ENCODE peak calls at places on chromosome 16, in ten cellular contexts. J is psoas muscle, X is DND-41, T is ovary, S is cardiac muscle cell, W is A549, N is brain microvascular endothelial cell, C is retinal pigment epithelial cell, E is GM23338, Y is transverse colon. V is an unnamed sample.
A peak's percentile ranks its signal among the peaks of the same experiment; 100 is the strongest.

GRCh38 chr16:57562669-57563486 is 20.4 kb downstream of the ADGRG5 start:
- DNase-seq in J (no peak), X (no peak), T (no peak), S (no peak), W (no peak), N (no peak), C (no peak), E (no peak), Y (no peak), V (no peak)

GRCh38 chr16:71426069-71426879 is 15.6 kb downstream of the TLE7 start:
- DNase-seq in J (no peak), X (no peak), T (peak; percentile 80), S (peak; percentile 56), W (peak; percentile 98), N (peak; percentile 94), C (peak; percentile 66), E (peak; percentile 95), Y (peak; percentile 23), V (peak; percentile 98)

GRCh38 chr16:27222499-27223225 is 19.3 kb downstream of the KDM8 start:
- DNase-seq in J (peak; percentile 60), X (no peak), T (no peak), S (peak; percentile 30), W (no peak), N (no peak), C (no peak), E (no peak), Y (peak; percentile 29), V (no peak)

GRCh38 chr16:27242868-27243590 is 25.5 kb downstream of the NSMCE1 start:
- DNase-seq in J (no peak), X (peak; percentile 52), T (peak; percentile 25), S (peak; percentile 61), W (peak; percentile 78), N (peak; percentile 99), C (peak; percentile 92), E (peak; percentile 33), Y (no peak), V (peak; percentile 53)

GRCh38 chr16:4059969-4060368 is 56.3 kb downstream of the ADCY9 start:
- DNase-seq in J (no peak), X (no peak), T (no peak), S (no peak), W (no peak), N (no peak), C (no peak), E (no peak), Y (no peak), V (no peak)

GRCh38 chr16:30184430-30185140 is 1.2 kb downstream of the CORO1A start:
- DNase-seq in J (no peak), X (peak; percentile 50), T (peak; percentile 21), S (no peak), W (no peak), N (no peak), C (no peak), E (peak; percentile 6), Y (peak; percentile 54), V (peak; percentile 47)

GRCh38 chr16:56340864-56341365 is 84.4 kb downstream of the AMFR start:
- DNase-seq in J (no peak), X (no peak), T (no peak), S (no peak), W (no peak), N (no peak), C (no peak), E (no peak), Y (no peak), V (no peak)

GRCh38 chr16:77581706-77582105 is 140.6 kb upstream of the NUDT7 start:
- DNase-seq in J (no peak), X (no peak), T (no peak), S (no peak), W (no peak), N (no peak), C (no peak), E (no peak), Y (no peak), V (no peak)

GRCh38 chr16:77618951-77619350 is 103.4 kb upstream of the NUDT7 start:
- DNase-seq in J (no peak), X (no peak), T (no peak), S (no peak), W (no peak), N (no peak), C (no peak), E (no peak), Y (no peak), V (no peak)

GRCh38 chr16:80631581-80631980 is 90.8 kb downstream of the DYNLRB2 start:
- DNase-seq in J (no peak), X (no peak), T (no peak), S (no peak), W (no peak), N (peak; percentile 67), C (no peak), E (no peak), Y (no peak), V (no peak)

GRCh38 chr16:8751481-8752311 is 45.7 kb downstream of the TMEM186 start:
- DNase-seq in J (no peak), X (no peak), T (no peak), S (no peak), W (peak; percentile 39), N (peak; percentile 57), C (peak; percentile 20), E (peak; percentile 32), Y (no peak), V (peak; percentile 75)

GRCh38 chr16:48720266-48720665 is 110.3 kb upstream of the N4BP1 start:
- DNase-seq in J (no peak), X (peak; percentile 53), T (no peak), S (peak; percentile 79), W (peak; percentile 4), N (peak; percentile 2), C (no peak), E (peak; percentile 84), Y (no peak), V (peak; percentile 89)

GRCh38 chr16:59021751-59022150 is 287.6 kb upstream of the GOT2 start:
- DNase-seq in J (no peak), X (no peak), T (no peak), S (no peak), W (peak; percentile 5), N (no peak), C (peak; percentile 27), E (no peak), Y (no peak), V (no peak)

GRCh38 chr16:19090916-19091315 is 22.8 kb upstream of the ITPRIPL2 start:
- DNase-seq in J (no peak), X (no peak), T (no peak), S (no peak), W (no peak), N (no peak), C (no peak), E (no peak), Y (no peak), V (no peak)

GRCh38 chr16:26316683-26317464 is 625.1 kb downstream of the HS3ST4 start:
- DNase-seq in J (no peak), X (peak; percentile 21), T (no peak), S (peak; percentile 80), W (no peak), N (no peak), C (no peak), E (peak; percentile 65), Y (no peak), V (peak; percentile 88)

DNA sequence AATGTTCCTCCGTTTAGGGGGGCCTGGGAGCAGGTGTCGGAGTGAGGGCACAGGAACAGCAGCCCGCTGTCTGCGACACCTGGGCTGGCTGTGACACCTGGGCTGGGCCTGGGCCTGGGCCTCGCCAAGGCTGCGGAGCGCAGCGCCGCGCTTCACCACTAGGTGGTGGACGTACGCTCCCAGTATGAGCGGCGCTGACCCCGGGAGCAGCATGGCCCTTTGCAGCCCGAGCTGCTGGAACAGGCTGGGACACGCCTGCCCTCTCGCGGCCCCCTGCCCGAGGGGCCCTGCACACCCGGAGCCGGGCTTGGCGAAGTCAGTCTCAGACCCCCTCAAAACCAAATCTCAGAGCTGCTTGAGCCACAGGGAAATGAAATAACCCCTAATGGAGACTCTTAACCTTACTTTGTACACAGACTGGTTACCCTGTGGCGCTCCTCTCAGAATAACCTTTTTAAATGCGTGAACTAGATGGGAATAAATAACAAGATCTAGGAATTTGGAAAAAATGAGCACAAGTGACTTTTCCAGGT is 38.6 kb upstream of the FA2H start:
- DNase-seq in J (peak; percentile 59), X (peak; percentile 78), T (peak; percentile 47), S (peak; percentile 91), W (peak; percentile 87), N (peak; percentile 50), C (no peak), E (peak; percentile 94), Y (peak; percentile 85), V (peak; percentile 98)
- H3K4me3 ChIP-seq in J (no peak overlapping the region), X (no peak overlapping the region), T (no peak overlapping the region), S (no peak overlapping the region), W (no peak overlapping the region), N (no peak overlapping the region), C (no peak overlapping the region), E (no peak overlapping the region), Y (no peak overlapping the region), V (no peak overlapping the region)

GRCh38 chr16:14399397-14400284 is 230.4 kb downstream of the PARN start:
- DNase-seq in J (peak; percentile 79), X (no peak), T (peak; percentile 36), S (peak; percentile 19), W (peak; percentile 92), N (peak; percentile 71), C (no peak), E (peak; percentile 9), Y (no peak), V (no peak)
- TF ChIP-seq CTCF in J (no peak), X (no peak), T (no peak), S (no peak), W (peak; percentile 10), N (no peak), C (no peak), E (no peak), Y (no peak), V (no peak)

GRCh38 chr16:50696575-50697420 is 3.4 kb downstream of the NOD2 start:
- DNase-seq in J (peak; percentile 74), X (no peak), T (peak; percentile 63), S (no peak), W (peak; percentile 52), N (peak; percentile 64), C (no peak), E (no peak), Y (peak; percentile 91), V (peak; percentile 39)

GRCh38 chr16:50697421-50697715 is 4.0 kb downstream of the NOD2 start:
- DNase-seq in J (no peak), X (no peak), T (no peak), S (no peak), W (no peak), N (no peak), C (no peak), E (no peak), Y (no peak), V (no peak)

GRCh38 chr16:50699345-50700159 is 6.1 kb downstream of the NOD2 start:
- DNase-seq in J (peak; percentile 61), X (no peak), T (no peak), S (no peak), W (peak; percentile 19), N (no peak), C (no peak), E (no peak), Y (no peak), V (no peak)

GRCh38 chr16:50696126-50696525 is 2.7 kb downstream of the NOD2 start:
- DNase-seq in J (no peak), X (no peak), T (no peak), S (no peak), W (no peak), N (no peak), C (no peak), E (no peak), Y (no peak), V (peak; percentile 37)

GRCh38 chr16:50697881-50698767 is 4.7 kb downstream of the NOD2 start:
- DNase-seq in J (no peak), X (no peak), T (no peak), S (no peak), W (no peak), N (peak; percentile 59), C (no peak), E (no peak), Y (peak; percentile 40), V (peak; percentile 40)
- H3K4me3 ChIP-seq in J (peak overlapping the region; percentile 58), X (no peak overlapping the region), T (peak overlapping the region; percentile 15), S (no peak overlapping the region), W (no peak overlapping the region), N (peak overlapping the region; percentile 48), C (no peak overlapping the region), E (no peak overlapping the region), Y (peak overlapping the region; percentile 38), V (no peak overlapping the region)

GRCh38 chr16:88290850-88291830 is 91.6 kb upstream of the ZNF469 start:
- DNase-seq in J (no peak), X (no peak), T (no peak), S (no peak), W (no peak), N (no peak), C (no peak), E (no peak), Y (no peak), V (no peak)
- TF ChIP-seq CTCF in J (no peak), X (no peak), T (no peak), S (no peak), W (no peak), N (no peak), C (no peak), E (no peak), Y (no peak), V (no peak)